ENCODE peak calls at places on chromosome 13, in seven cellular contexts. R is cardiac fibroblast, C is heart right ventricle, S is cerebellum, N is hypothalamus, W is Daoy, X is caudate nucleus. M is an unnamed sample.

GRCh38 chr13:26420282-26420960 is 137.1 kb upstream of the WASF3 start:
- DNase-seq in W (no peak), C (no peak), N (no peak), S (no peak), X (no peak), R (no peak), M (no peak)

GRCh38 chr13:102680842-102681725 is 13.8 kb downstream of the METTL21C start:
- DNase-seq in S (no peak), X (no peak), N (no peak), R (peak), W (no peak), C (no peak), M (no peak)

GRCh38 chr13:20015763-20016162 is 57.2 kb downstream of the ZMYM2 start:
- DNase-seq in W (no peak), N (no peak), C (no peak), R (no peak), S (no peak), X (no peak), M (no peak)

GRCh38 chr13:48068036-48068435 is 26.9 kb downstream of the MED4 start:
- DNase-seq in C (no peak), W (no peak), R (no peak), N (no peak), X (no peak), S (no peak), M (no peak)

GRCh38 chr13:30112602-30113435 is 194.5 kb downstream of the KATNAL1 start:
- DNase-seq in X (peak), S (peak), C (peak), W (peak), N (peak), R (peak), M (peak)

GRCh38 chr13:110637747-110638146 is 22.4 kb downstream of the NAXD start:
- DNase-seq in C (no peak), W (no peak), R (no peak), S (no peak), X (no peak), N (no peak), M (no peak)

GRCh38 chr13:50410921-50411712 is 395.9 kb downstream of the KCNRG start:
- DNase-seq in X (no peak), W (peak), N (no peak), C (no peak), S (no peak), R (peak), M (no peak)

GRCh38 chr13:23754506-23754905 is 134.7 kb downstream of the MIPEP start:
- DNase-seq in C (no peak), N (no peak), S (no peak), X (no peak), R (no peak), W (no peak), M (no peak)

GRCh38 chr13:46544811-46545210 is 8.2 kb upstream of the LRCH1 start:
- DNase-seq in S (peak), X (no peak), W (no peak), C (no peak), R (no peak), N (no peak), M (no peak)

GRCh38 chr13:36297600-36298338 is at the start of gene CCDC169:
- DNase-seq in N (peak), R (peak), X (peak), C (peak), W (peak), S (peak), M (peak)

GRCh38 chr13:33590936-33591335 is 227.0 kb upstream of the RFC3 start:
- DNase-seq in C (no peak), W (no peak), N (no peak), X (no peak), S (no peak), R (no peak), M (no peak)

GRCh38 chr13:99131410-99131809 is 69.2 kb upstream of the UBAC2 start:
- DNase-seq in C (no peak), X (no peak), S (no peak), N (no peak), R (no peak), W (no peak), M (no peak)

GRCh38 chr13:37656247-37656940 is 57.8 kb upstream of the POSTN start:
- DNase-seq in R (peak), C (no peak), W (peak), S (no peak), N (no peak), X (no peak), M (no peak)

GRCh38 chr13:26951581-26952177 is 191.1 kb upstream of the GPR12 start:
- DNase-seq in C (no peak), N (no peak), X (no peak), S (no peak), W (no peak), R (no peak), M (no peak)

M was measured in stimulated activated naive B cell treated with anti-CD40 and anti-IgM and Interleukin-4, amounts not matched to agents 10 μg/mL and 1 μg/mL and 100 μg/mL, for 72 hours.